ENCODE peak calls at places on chromosomes 3 and 15, in six cellular contexts. D is HFFc6, J is cardiac muscle cell, R is nephron progenitor cell, K is adrenal gland, I is Calu3. P is an unnamed sample.

GRCh38 chr3:42549131-42549530 is 32.6 kb downstream of the SEC22C start:
- DNase-seq in D (no peak), J (no peak), R (no peak), K (no peak), I (no peak), P (no peak)

GRCh38 chr3:46882377-46883015 is 5.0 kb downstream of the PTH1R start:
- DNase-seq in D (no peak), J (peak), R (peak), K (no peak), I (no peak), P (no peak)

GRCh38 chr3:70580021-70580420 is 267.6 kb upstream of the MDFIC2 start:
- DNase-seq in D (no peak), J (no peak), R (no peak), K (no peak), I (no peak), P (no peak)

GRCh38 chr15:43376017-43376705 is 5.3 kb downstream of the TUBGCP4 start:
- DNase-seq in D (peak), J (peak), R (peak), K (no peak), I (peak), P (no peak)

GRCh38 chr15:54820811-54821210 is 375.9 kb downstream of the RSL24D1 start:
- DNase-seq in D (no peak), J (no peak), R (no peak), K (peak), I (no peak), P (no peak)

GRCh38 chr3:136893848-136894443 is 31.9 kb downstream of the NCK1 start:
- DNase-seq in D (peak), J (peak), R (no peak), K (no peak), I (peak), P (no peak)

GRCh38 chr3:164488893-164489292 is 589.4 kb downstream of the SI start:
- DNase-seq in D (no peak), J (no peak), R (no peak), K (no peak), I (no peak), P (no peak)

GRCh38 chr15:51224428-51224827 is 114.0 kb downstream of the CYP19A1 start:
- DNase-seq in D (no peak), J (peak), R (no peak), K (no peak), I (no peak), P (no peak)

GRCh38 chr15:88181613-88182012 is 74.9 kb downstream of the NTRK3 start:
- DNase-seq in D (no peak), J (no peak), R (no peak), K (no peak), I (no peak), P (no peak)

GRCh38 chr3:187616307-187616939 is 53.8 kb downstream of the SST start:
- DNase-seq in D (peak), J (peak), R (peak), K (peak), I (peak), P (no peak)

GRCh38 chr3:38653685-38654537 is 4.4 kb upstream of the SCN5A start:
- DNase-seq in D (no peak), J (no peak), R (no peak), K (no peak), I (no peak), P (no peak)

GRCh38 chr3:130772124-130772523 is 25.5 kb upstream of the PIK3R4 start:
- DNase-seq in D (no peak), J (no peak), R (no peak), K (no peak), I (no peak), P (peak)

GRCh38 chr3:158313344-158313927 is 203.5 kb downstream of the RSRC1 start:
- DNase-seq in D (peak), J (peak), R (no peak), K (no peak), I (peak), P (peak)

GRCh38 chr3:64209866-64210609 is 15.2 kb downstream of the PRICKLE2 start:
- DNase-seq in D (no peak), J (peak), R (no peak), K (peak), I (no peak), P (no peak)

GRCh38 chr3:22569570-22569969 is 633.6 kb upstream of the UBE2E2 start:
- DNase-seq in D (no peak), J (no peak), R (no peak), K (no peak), I (no peak), P (no peak)

GRCh38 chr15:66167854-66168253 is 85.7 kb downstream of the MEGF11 start:
- DNase-seq in D (no peak), J (no peak), R (no peak), K (no peak), I (no peak), P (no peak)

GRCh38 chr3:178561239-178561638 is 25.0 kb downstream of the KCNMB2 start:
- DNase-seq in D (no peak), J (no peak), R (no peak), K (no peak), I (no peak), P (no peak)

GRCh38 chr3:34362910-34363309 is 564.5 kb downstream of the PDCD6IP start:
- DNase-seq in D (no peak), J (no peak), R (no peak), K (no peak), I (no peak), P (no peak)

GRCh38 chr15:89728254-89728653 is 22.8 kb downstream of the MESP1 start:
- DNase-seq in D (peak), J (peak), R (no peak), K (no peak), I (no peak), P (no peak)

GRCh38 chr3:79005084-79005483 is 762.7 kb downstream of the ROBO1 start:
- DNase-seq in D (peak), J (no peak), R (peak), K (no peak), I (no peak), P (no peak)

P was measured in GF-D8.